ENCODE peak calls at places on chromosomes 6 and 20, in seven cellular contexts. G, R, C, P, D, Z and O are unnamed samples.

GRCh38 chr6:18261877-18262276 is 2.5 kb downstream of the DEK start:
- DNase-seq in G (no peak), R (no peak), C (no peak), P (no peak), D (no peak), Z (no peak), O (no peak)

GRCh38 chr6:44655368-44656342 is 268.1 kb downstream of the CDC5L start:
- DNase-seq in G (peak), R (peak), C (peak), P (peak), D (peak), Z (peak), O (peak)

GRCh38 chr6:170434114-170434820 is 118.8 kb downstream of the PSMB1 start:
- DNase-seq in G (peak), R (no peak), C (peak), P (no peak), D (no peak), Z (no peak), O (no peak)

GRCh38 chr6:104957301-104958177 is 632 bp downstream of the LIN28B start:
- DNase-seq in G (no peak), R (no peak), C (no peak), P (no peak), D (no peak), Z (no peak), O (no peak)

GRCh38 chr6:17054647-17055046 is 47.2 kb upstream of the STMND1 start:
- DNase-seq in G (no peak), R (no peak), C (no peak), P (no peak), D (no peak), Z (no peak), O (no peak)

GRCh38 chr6:36029464-36029863 is 1.9 kb downstream of the MAPK14 start:
- DNase-seq in G (peak), R (no peak), C (no peak), P (no peak), D (no peak), Z (peak), O (no peak)

GRCh38 chr6:152293404-152293803 is 343.8 kb downstream of the SYNE1 start:
- DNase-seq in G (no peak), R (no peak), C (no peak), P (no peak), D (no peak), Z (no peak), O (no peak)

GRCh38 chr20:25195962-25196700 is 619 bp downstream of the ENTPD6 start:
- DNase-seq in G (no peak), R (peak), C (no peak), P (peak), D (peak), Z (peak), O (peak)

GRCh38 chr6:37868447-37868825 is 48.9 kb downstream of the ZFAND3 start:
- DNase-seq in G (peak), R (no peak), C (no peak), P (no peak), D (no peak), Z (peak), O (no peak)

GRCh38 chr6:73742433-73742832 is 46.4 kb downstream of the CD109 start:
- DNase-seq in G (no peak), R (no peak), C (no peak), P (no peak), D (no peak), Z (no peak), O (no peak)

GRCh38 chr20:63155266-63156165 is 60.4 kb downstream of the YTHDF1 start:
- DNase-seq in G (no peak), R (no peak), C (peak), P (no peak), D (peak), Z (no peak), O (no peak)

GRCh38 chr6:63571382-63571882 is 848 bp upstream of the LOC128125822 start:
- DNase-seq in G (no peak), R (no peak), C (no peak), P (no peak), D (no peak), Z (no peak), O (no peak)

GRCh38 chr6:166627875-166628849 is 1.1 kb upstream of the RPS6KA2 start:
- DNase-seq in G (peak), R (peak), C (peak), P (peak), D (peak), Z (peak), O (peak)

GRCh38 chr20:57882451-57883161 is 172.8 kb upstream of the PMEPA1 start:
- DNase-seq in G (no peak), R (no peak), C (no peak), P (no peak), D (no peak), Z (peak), O (no peak)